ENCODE peak calls at places on chromosomes 5 and 9, in six cellular contexts. F is ovary, L is stomach, I is tibial nerve, G is transverse colon, U is IMR-90. K is an unnamed sample. For H3K27me3, the result is how much of the 10 kb centered on the place peaks cover.

GRCh38 chr9:137621131-137621757 is 2.4 kb downstream of the EHMT1 start:
- DNase-seq in F (no peak), L (no peak), I (no peak), G (no peak), U (no peak), K (no peak)

GRCh38 chr5:20020235-20020634 is 32.2 kb upstream of the CDH18 start:
- DNase-seq in F (no peak), I (no peak), L (no peak), U (no peak), G (no peak), K (no peak)

GRCh38 chr5:154446183-154447073 is 631 bp downstream of the SAP30L start:
- DNase-seq in L (peak), U (peak), F (peak), I (peak), G (peak), K (peak)

GRCh38 chr9:6759114-6759977 is 1.6 kb downstream of the KDM4C start:
- DNase-seq in G (peak), F (peak), I (no peak), L (peak), U (peak), K (no peak)

GRCh38 chr5:2903451-2904395 is 152.2 kb upstream of the IRX2 start:
- DNase-seq in G (no peak), L (no peak), I (no peak), U (no peak), F (no peak), K (no peak)

GRCh38 chr5:27124590-27124989 is 86.2 kb upstream of the CDH9 start:
- DNase-seq in L (no peak), I (no peak), F (no peak), U (peak), G (no peak), K (no peak)

GRCh38 chr5:168877132-168877895 is 298.1 kb upstream of the PANK3 start:
- DNase-seq in G (no peak), L (no peak), U (no peak), I (no peak), F (no peak), K (no peak)

GRCh38 chr5:126334755-126335154 is 88.5 kb upstream of the GRAMD2B start:
- DNase-seq in I (no peak), G (no peak), L (no peak), U (no peak), F (no peak), K (no peak)

GRCh38 chr9:121556580-121556979 is 56.9 kb upstream of the GGTA1 start:
- DNase-seq in G (no peak), L (peak), F (no peak), I (no peak), U (peak), K (no peak)

GRCh38 chr5:50767588-50767987 is 101.2 kb downstream of the PARP8 start:
- DNase-seq in I (no peak), L (no peak), F (no peak), G (no peak), U (peak), K (no peak)

GRCh38 chr9:134405527-134405926 is 79.3 kb downstream of the RXRA start:
- DNase-seq in I (no peak), U (no peak), F (no peak), L (no peak), G (no peak), K (no peak)

GRCh38 chr5:79229357-79230174 is 6.4 kb upstream of the JMY start:
- DNase-seq in L (no peak), U (peak), I (no peak), F (no peak), G (no peak), K (no peak)

GRCh38 chr5:117519957-117520500 is 945.4 kb upstream of the SEMA6A start:
- DNase-seq in U (no peak), G (no peak), I (no peak), F (no peak), L (no peak), K (no peak)

DNA sequence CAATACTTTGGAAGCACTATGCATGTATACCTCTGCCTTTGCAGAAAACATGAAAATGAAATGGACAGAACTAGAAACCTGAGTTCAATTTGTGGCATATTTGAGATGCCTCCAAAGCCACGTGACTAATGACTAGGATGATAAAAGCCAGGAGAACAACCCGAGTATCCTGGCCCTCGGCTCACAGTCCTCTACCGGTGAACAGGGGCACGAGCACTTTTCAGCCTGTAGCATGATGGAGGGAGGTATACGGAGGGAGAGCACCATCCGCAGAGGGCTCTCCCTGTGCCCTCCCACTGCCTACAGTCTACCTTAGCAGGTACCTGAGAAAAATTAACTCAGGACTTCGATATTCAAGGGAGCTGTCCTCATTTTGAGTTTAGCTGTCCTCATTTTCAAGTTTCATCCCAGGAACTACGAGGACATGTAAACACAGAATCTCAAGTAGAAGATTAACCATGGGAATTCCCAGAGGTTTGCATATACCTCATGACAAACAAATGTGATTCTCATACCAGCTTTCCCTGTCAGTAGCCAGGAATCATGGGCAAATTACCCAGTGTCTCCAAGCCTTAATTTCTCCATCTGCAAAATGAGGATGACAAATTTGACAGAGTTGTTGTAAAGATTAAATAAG is 249.3 kb downstream of the DNAH5 start:
- DNase-seq in F (no peak), U (peak), L (no peak), I (no peak), G (no peak), K (no peak)
- TF ChIP-seq CTCF in F (no peak), U (no peak), L (no peak), I (no peak), G (no peak), K (no peak)

GRCh38 chr9:128276574-128277270 is 646 bp downstream of the SWI5 start:
- DNase-seq in U (peak), G (no peak), L (no peak), F (peak), I (no peak), K (peak)
- TF ChIP-seq POLR2A in U (no peak), G (no peak), L (no peak), F (no peak), I (no peak), K (no peak)

GRCh38 chr5:148595697-148596096 is 58.6 kb downstream of the HTR4 start:
- DNase-seq in I (no peak), L (no peak), U (no peak), G (no peak), F (no peak), K (no peak)

DNA sequence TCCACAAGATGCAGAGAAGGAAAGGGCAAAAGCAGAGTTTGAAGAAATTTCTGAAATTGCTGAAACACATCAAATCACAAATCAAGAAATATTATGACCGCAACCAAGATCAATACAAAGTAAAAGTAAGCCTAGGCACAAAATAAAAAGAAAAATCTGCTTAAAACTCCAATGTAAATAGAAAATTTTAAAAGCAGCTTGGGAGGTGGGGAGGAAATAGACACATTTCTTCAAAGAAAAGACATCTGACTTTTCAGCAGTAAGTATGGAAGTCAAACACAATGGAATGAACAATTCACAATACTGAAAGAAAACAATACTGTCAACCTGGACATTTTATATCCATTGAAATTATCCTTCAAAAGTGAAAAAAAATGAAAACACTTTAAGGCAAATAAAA is 55.1 kb downstream of the HTR4 start:
- DNase-seq in I (no peak), L (no peak), F (no peak), U (no peak), G (no peak), K (no peak)
- H3K27me3 ChIP-seq in I (under half), L (under half), F (under half), U (under half), G (under half), K (under half)

DNA sequence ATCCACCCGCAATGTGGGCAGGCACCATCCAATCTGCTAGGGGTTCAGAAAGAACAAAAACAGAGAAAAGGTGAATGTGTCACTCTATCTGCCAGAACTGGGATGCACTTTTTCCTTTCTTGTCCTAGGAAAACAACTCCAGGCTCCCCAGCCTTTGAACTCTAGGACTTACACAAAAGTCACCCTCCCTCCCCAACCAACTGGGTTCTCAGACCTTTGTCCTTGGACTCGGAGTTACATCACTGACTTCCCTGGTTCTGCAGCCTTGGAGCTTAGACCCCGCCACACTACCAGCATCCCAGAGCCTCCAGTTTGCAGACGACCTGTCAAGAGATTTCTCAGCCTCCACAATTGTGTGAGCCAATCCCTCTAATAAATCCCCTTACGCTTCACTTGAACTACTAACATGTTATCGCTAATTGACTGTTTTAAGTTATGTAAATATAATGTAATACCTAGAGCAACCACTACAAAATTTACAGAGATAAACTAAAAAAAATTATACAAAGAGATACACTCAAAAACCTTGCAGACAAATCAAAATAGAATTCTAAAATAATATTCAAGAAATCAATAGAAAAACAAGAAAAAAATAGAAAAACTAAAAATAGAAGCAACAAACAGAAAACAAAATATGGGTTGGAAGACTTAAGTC is 5.3 kb upstream of the UBLCP1 start:
- DNase-seq in G (no peak), U (no peak), F (no peak), L (no peak), I (no peak), K (no peak)
- TF ChIP-seq CTCF in G (no peak), U (no peak), F (no peak), L (no peak), I (no peak), K (no peak)

GRCh38 chr9:88991066-88992030 is at the start of gene S1PR3:
- DNase-seq in U (no peak), L (peak), F (peak), G (peak), I (peak), K (peak)
- TF ChIP-seq POLR2A in U (peak), L (no peak), F (no peak), G (no peak), I (peak), K (peak)

K was measured in heart left ventricle.